ENCODE peak calls at places on chromosome 21, in five cellular contexts. E, B, O, Y and Q are unnamed samples. For H3K4me1, the result is how much of the 10 kb centered on the place peaks cover.

GRCh38 chr21:32889596-32889995 is 118.0 kb upstream of the PAXBP1 start:
- DNase-seq in O (no peak), Y (no peak), B (peak), E (no peak), Q (no peak)

GRCh38 chr21:14076143-14076806 is 134.5 kb downstream of the LIPI start:
- DNase-seq in E (no peak), B (no peak), O (no peak), Y (no peak), Q (no peak)

GRCh38 chr21:40351006-40351405 is 483.8 kb downstream of the PCP4 start:
- DNase-seq in O (no peak), E (no peak), B (no peak), Y (no peak), Q (no peak)

GRCh38 chr21:43573921-43574320 is 85.4 kb downstream of the HSF2BP start:
- DNase-seq in B (no peak), E (no peak), Y (no peak), O (no peak), Q (no peak)

GRCh38 chr21:36994501-36995189 is 11.9 kb upstream of the RIPPLY3 start:
- DNase-seq in O (no peak), B (peak), E (no peak), Y (peak), Q (no peak)

GRCh38 chr21:44089001-44089911 is 17.9 kb upstream of the PWP2 start:
- DNase-seq in E (peak), B (no peak), O (no peak), Y (no peak), Q (no peak)

GRCh38 chr21:36125513-36126121 is 9.3 kb upstream of the CBR3 start:
- DNase-seq in Y (peak), B (peak), O (peak), E (peak), Q (no peak)

GRCh38 chr21:36615274-36615964 is 83.5 kb upstream of the SIM2 start:
- DNase-seq in Y (no peak), B (no peak), E (no peak), O (no peak), Q (no peak)

GRCh38 chr21:29359718-29360117 is 61.0 kb downstream of the BACH1 start:
- DNase-seq in E (no peak), B (no peak), O (peak), Y (no peak), Q (no peak)

GRCh38 chr21:29245104-29245643 is 53.5 kb upstream of the BACH1 start:
- DNase-seq in B (no peak), O (peak), Y (no peak), E (no peak), Q (no peak)

GRCh38 chr21:26095131-26095530 is 75.4 kb downstream of the APP start:
- DNase-seq in B (no peak), O (no peak), Y (no peak), E (no peak), Q (no peak)

GRCh38 chr21:26098758-26099157 is 71.8 kb downstream of the APP start:
- DNase-seq in E (no peak), Y (no peak), B (peak), O (peak), Q (no peak)

GRCh38 chr21:26097475-26097874 is 73.1 kb downstream of the APP start:
- DNase-seq in O (no peak), Y (no peak), B (no peak), E (no peak), Q (no peak)

GRCh38 chr21:26096494-26096893 is 74.1 kb downstream of the APP start:
- DNase-seq in O (no peak), Y (no peak), B (no peak), E (no peak), Q (no peak)

DNA sequence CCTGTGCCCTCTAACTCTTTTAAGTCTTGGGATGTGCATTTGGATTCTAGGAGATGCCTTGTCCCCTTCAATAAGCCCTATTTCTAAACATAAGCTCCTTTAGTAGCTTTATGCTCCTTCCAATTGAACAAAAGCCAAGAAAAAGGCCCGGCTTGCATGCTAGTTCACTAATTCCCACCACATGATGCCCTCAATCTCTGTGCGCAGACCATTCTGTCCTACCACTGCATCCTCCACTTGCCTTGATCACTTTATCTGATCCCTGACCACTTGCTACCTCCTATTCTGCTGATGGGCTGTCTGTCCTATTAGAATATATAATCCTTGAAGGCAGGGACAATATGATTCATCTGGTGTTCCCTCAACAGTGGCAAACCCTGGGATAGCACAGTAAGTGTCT is 73.6 kb downstream of the APP start:
- DNase-seq in Y (no peak), B (no peak), O (no peak), E (no peak), Q (no peak)
- H3K27ac ChIP-seq in Y (no peak), B (no peak), O (no peak), E (no peak), Q (no peak)

DNA sequence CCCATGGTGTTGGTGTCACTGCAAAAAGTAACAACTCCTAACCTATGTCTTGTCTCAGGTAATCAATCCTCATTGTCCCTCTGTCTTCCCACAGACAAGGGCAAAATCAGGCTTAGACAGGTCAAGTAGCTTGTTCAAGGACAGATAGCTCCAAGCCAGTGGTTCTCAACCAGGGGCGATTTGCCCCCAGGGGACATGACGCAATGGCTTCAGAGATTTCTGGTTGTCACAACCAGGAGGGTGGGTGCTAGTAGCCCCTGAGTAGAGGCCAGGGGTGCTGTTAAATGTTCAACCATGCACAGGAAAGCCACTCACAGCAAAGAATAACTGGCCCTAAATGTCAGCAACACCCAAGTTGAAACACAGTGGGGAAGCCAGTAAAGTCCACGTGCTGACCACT is 178.9 kb downstream of the RUNX1 start:
- DNase-seq in B (no peak), O (no peak), E (no peak), Y (no peak), Q (no peak)
- H3K4me1 ChIP-seq in B (under half), O (under half), E (under half), Y (under half), Q (under half)

DNA sequence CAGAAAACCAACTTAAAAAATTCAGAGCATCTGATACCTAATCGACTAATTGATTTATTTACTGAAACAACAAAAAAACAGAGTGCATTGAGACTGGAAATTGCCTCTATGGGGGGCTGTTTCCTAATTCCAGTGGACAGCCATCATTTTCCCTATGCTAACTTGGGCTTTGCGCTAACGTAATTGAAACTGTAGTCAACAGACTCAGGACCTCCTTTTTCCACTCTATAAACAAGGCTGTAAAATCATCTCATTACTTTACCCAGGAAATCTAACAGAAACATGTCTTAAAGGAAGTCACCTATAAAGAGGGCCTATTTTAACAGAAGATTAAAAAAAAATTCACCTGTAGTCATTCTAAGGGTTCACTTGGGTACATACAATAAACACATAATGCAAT is 2.1 kb downstream of the ERG start:
- DNase-seq in O (no peak), B (no peak), E (no peak), Y (no peak), Q (no peak)
- H3K27ac ChIP-seq in O (no peak), B (no peak), E (no peak), Y (no peak), Q (no peak)

GRCh38 chr21:25983745-25984144 is 186.8 kb downstream of the APP start:
- DNase-seq in B (no peak), Y (peak), O (no peak), E (no peak), Q (no peak)
- H3K4me1 ChIP-seq in B (under half), Y (under half), O (under half), E (under half), Q (under half)

GRCh38 chr21:19368944-19369343 is 965.4 kb upstream of the TMPRSS15 start:
- DNase-seq in O (no peak), Y (no peak), E (no peak), B (no peak), Q (no peak)
- H3K27ac ChIP-seq in O (no peak), Y (no peak), E (no peak), B (no peak), Q (no peak)

GRCh38 chr21:45430521-45431501 is 25.8 kb downstream of the COL18A1 start:
- DNase-seq in B (peak), Y (no peak), O (peak), E (no peak), Q (no peak)
- H3K4me1 ChIP-seq in B (under half), Y (half or more), O (under half), E (under half), Q (under half)

DNA sequence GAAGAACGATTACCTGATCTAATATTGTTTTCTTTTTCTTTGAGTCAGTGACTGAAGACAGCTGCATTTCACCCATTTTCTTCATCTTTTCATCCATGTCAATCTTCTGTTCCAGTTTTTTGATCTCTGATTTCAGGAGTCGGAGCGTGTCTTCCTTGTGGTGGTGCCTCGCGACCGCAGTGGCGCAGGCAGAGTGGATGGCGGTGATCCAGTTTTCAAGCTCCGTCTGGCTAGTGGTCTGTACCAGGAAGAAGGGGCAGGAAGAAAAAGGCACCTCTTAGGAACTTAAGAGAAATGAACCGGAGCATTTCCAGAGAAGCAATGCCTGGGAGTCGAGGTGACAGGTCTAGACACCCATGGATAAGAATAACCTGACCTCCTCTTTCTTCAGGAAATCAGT is 118.3 kb downstream of the TIAM1 start:
- DNase-seq in O (no peak), E (no peak), B (no peak), Y (no peak), Q (no peak)
- H3K27ac ChIP-seq in O (no peak), E (no peak), B (no peak), Y (no peak), Q (no peak)

GRCh38 chr21:26124421-26124833 is 46.1 kb downstream of the APP start:
- DNase-seq in O (peak), B (peak), E (no peak), Y (peak), Q (no peak)

GRCh38 chr21:26126168-26126553 is 44.4 kb downstream of the APP start:
- DNase-seq in E (no peak), B (no peak), O (no peak), Y (no peak), Q (no peak)

GRCh38 chr21:26123012-26123411 is 47.6 kb downstream of the APP start:
- DNase-seq in O (peak), E (no peak), Y (no peak), B (no peak), Q (no peak)

GRCh38 chr21:26125433-26126167 is 45.0 kb downstream of the APP start:
- DNase-seq in B (no peak), E (no peak), O (peak), Y (no peak), Q (no peak)

GRCh38 chr21:26124896-26125295 is 45.7 kb downstream of the APP start:
- DNase-seq in E (no peak), B (no peak), O (no peak), Y (no peak), Q (no peak)
- H3K4me1 ChIP-seq in E (half or more), B (under half), O (under half), Y (half or more), Q (under half)

GRCh38 chr21:42156690-42157605 is 62.0 kb upstream of the ABCG1 start:
- DNase-seq in B (no peak), O (no peak), E (peak), Y (peak), Q (no peak)
- H3K27ac ChIP-seq in B (no peak), O (no peak), E (no peak), Y (no peak), Q (no peak)

GRCh38 chr21:15742694-15743093 is 12.9 kb downstream of the USP25 start:
- DNase-seq in Y (no peak), O (no peak), E (no peak), B (no peak), Q (no peak)

GRCh38 chr21:15740383-15740782 is 10.6 kb downstream of the USP25 start:
- DNase-seq in O (no peak), Y (no peak), B (no peak), E (no peak), Q (no peak)

GRCh38 chr21:15743593-15743992 is 13.8 kb downstream of the USP25 start:
- DNase-seq in E (no peak), O (no peak), Y (no peak), B (no peak), Q (no peak)

GRCh38 chr21:15741510-15741909 is 11.7 kb downstream of the USP25 start:
- DNase-seq in O (peak), Y (peak), E (no peak), B (peak), Q (no peak)

DNA sequence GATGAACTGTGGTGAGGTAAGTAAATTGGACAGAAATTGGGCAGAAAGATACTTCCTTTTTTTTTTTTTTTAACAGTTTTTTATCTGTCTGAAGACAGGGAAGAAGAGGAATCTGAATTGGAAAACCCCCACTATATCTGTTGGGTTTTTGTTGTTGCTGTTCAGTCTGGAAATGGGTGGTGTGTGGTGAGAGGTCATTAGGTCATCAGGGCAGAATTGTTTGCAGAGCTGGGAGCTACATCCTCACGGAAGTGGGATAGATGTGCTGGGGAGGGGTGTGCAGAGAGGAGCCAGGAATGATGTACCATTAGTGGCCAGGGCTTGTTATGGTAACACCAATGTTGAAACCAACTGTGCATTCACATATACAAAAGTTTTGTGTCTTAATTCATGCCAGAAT is 12.3 kb downstream of the USP25 start:
- DNase-seq in Y (peak), O (peak), E (no peak), B (peak), Q (no peak)
- H3K4me1 ChIP-seq in Y (under half), O (under half), E (under half), B (under half), Q (under half)